ENCODE peak calls at places on chromosome 10, in five cellular contexts. T is GM12878, K is HepG2, C is H1, D is HCT116. A is an unnamed sample.

GRCh38 chr10:76149182-76149581 is 717.8 kb downstream of the LRMDA start:
- DNase-seq in K (no peak), D (no peak), C (no peak), T (no peak), A (no peak)

GRCh38 chr10:95422196-95422595 is 131.4 kb upstream of the PDLIM1 start:
- DNase-seq in T (no peak), C (no peak), K (no peak), D (no peak), A (no peak)

GRCh38 chr10:94210465-94211186 is 152.1 kb downstream of the NOC3L start:
- DNase-seq in C (no peak), T (no peak), K (peak), D (no peak), A (no peak)

GRCh38 chr10:76327441-76327840 is 896.0 kb downstream of the LRMDA start:
- DNase-seq in T (no peak), D (no peak), C (no peak), K (no peak), A (no peak)

GRCh38 chr10:112295853-112296830 is 12.9 kb downstream of the TECTB start:
- DNase-seq in D (no peak), K (peak), C (no peak), T (no peak), A (no peak)

GRCh38 chr10:86217386-86218080 is 149.1 kb downstream of the GRID1 start:
- DNase-seq in C (no peak), D (no peak), T (no peak), K (no peak), A (no peak)

GRCh38 chr10:109894516-109894915 is 28.8 kb downstream of the XPNPEP1 start:
- DNase-seq in K (no peak), T (no peak), D (no peak), C (no peak), A (no peak)

GRCh38 chr10:102593804-102594079 is 50.5 kb upstream of the TRIM8 start:
- DNase-seq in D (no peak), K (no peak), T (no peak), C (no peak), A (no peak)

GRCh38 chr10:77566228-77566627 is 71.4 kb downstream of the KCNMA1 start:
- DNase-seq in D (no peak), C (no peak), K (no peak), T (no peak), A (no peak)

GRCh38 chr10:62819521-62819920 is 3.4 kb upstream of the EGR2 start:
- DNase-seq in D (no peak), T (no peak), K (no peak), C (no peak), A (no peak)

GRCh38 chr10:77505431-77506334 is 131.9 kb downstream of the KCNMA1 start:
- DNase-seq in T (no peak), D (peak), C (no peak), K (no peak), A (no peak)

GRCh38 chr10:49362596-49363260 is 33.2 kb downstream of the DRGX start:
- DNase-seq in D (no peak), K (peak), T (peak), C (no peak), A (no peak)

GRCh38 chr10:79475877-79476276 is 30.5 kb upstream of the ZCCHC24 start:
- DNase-seq in C (no peak), K (no peak), T (no peak), D (no peak), A (no peak)

GRCh38 chr10:77527839-77528238 is 109.8 kb downstream of the KCNMA1 start:
- DNase-seq in T (no peak), D (no peak), K (no peak), C (no peak), A (no peak)

GRCh38 chr10:78982726-78983125 is 86.0 kb upstream of the ZMIZ1 start:
- DNase-seq in C (no peak), T (no peak), K (no peak), D (no peak), A (no peak)

GRCh38 chr10:100743626-100744135 is 1.7 kb upstream of the PAX2 start:
- DNase-seq in C (no peak), K (peak), T (no peak), D (peak), A (no peak)

GRCh38 chr10:28719789-28720436 is 42.6 kb downstream of the BAMBI start:
- DNase-seq in T (no peak), C (no peak), D (peak), K (peak), A (no peak)

GRCh38 chr10:90871279-90871760 is 454 bp upstream of the RPP30 start:
- DNase-seq in T (peak), D (no peak), K (peak), C (no peak), A (peak)

GRCh38 chr10:4708123-4708759 is 117.8 kb upstream of the AKR1E2 start:
- DNase-seq in D (no peak), C (peak), T (no peak), K (peak), A (peak)

GRCh38 chr10:123997486-123998196 is 95.8 kb downstream of the CHST15 start:
- DNase-seq in T (peak), C (no peak), D (no peak), K (peak), A (no peak)

GRCh38 chr10:95907454-95908253 is at the start of gene CC2D2B:
- DNase-seq in K (peak), T (peak), D (peak), C (peak), A (peak)

DNA sequence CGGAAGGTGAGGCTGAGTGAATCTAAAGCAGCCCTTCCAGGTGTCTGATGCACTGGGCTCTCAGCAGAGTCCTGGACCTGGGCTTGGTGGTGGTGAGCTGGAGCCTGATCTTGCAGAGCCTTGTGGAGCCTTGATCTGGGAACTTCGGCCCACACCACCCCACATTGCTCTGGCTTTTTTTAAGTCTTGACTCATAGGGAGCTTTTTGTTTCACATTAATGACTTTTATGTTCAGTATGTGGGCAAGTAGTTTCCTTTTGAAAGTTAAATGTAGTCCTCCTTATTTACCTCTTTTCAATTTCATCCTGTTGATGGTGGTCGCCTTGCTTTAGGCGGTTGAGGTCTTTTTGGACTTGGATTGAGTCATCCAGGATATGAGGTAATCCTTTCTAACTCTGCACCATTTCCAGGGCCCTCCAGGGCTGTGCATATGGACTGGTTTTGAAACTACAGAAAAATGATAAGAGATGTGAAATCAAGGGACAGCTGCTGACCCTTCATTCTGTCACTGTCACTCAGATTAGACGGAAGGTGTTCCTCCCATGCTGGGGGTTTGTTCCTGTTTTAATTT is 2.9 kb upstream of the NRAP start:
- DNase-seq in K (no peak), C (no peak), T (no peak), D (no peak), A (no peak)
- TF ChIP-seq YY1 in K (no peak), C (no peak), T (no peak), D (no peak), A (no peak)

GRCh38 chr10:45180946-45181439 is 134.4 kb downstream of the OR13A1 start:
- DNase-seq in C (no peak), K (no peak), T (no peak), D (no peak), A (no peak)

GRCh38 chr10:45180507-45180906 is 134.9 kb downstream of the OR13A1 start:
- DNase-seq in K (no peak), D (no peak), T (no peak), C (no peak), A (no peak)

GRCh38 chr10:45179716-45180115 is 135.7 kb downstream of the OR13A1 start:
- DNase-seq in D (no peak), K (no peak), C (no peak), T (no peak), A (no peak)

GRCh38 chr10:45181483-45181882 is 133.9 kb downstream of the OR13A1 start:
- DNase-seq in T (no peak), K (no peak), C (no peak), D (no peak), A (peak)

GRCh38 chr10:45183174-45183573 is 132.2 kb downstream of the OR13A1 start:
- DNase-seq in K (no peak), T (no peak), D (no peak), C (no peak), A (no peak)
- TF ChIP-seq ZNF274 in K (no peak), T (no peak), D (no peak), C (no peak), A (no peak)

GRCh38 chr10:132859084-132859855 is 73.3 kb upstream of the NKX6-2 start:
- DNase-seq in K (no peak), T (no peak), D (no peak), C (no peak), A (no peak)
- H3K9ac ChIP-seq in K (no peak), T (no peak), D (no peak), C (no peak), A (no peak)

DNA sequence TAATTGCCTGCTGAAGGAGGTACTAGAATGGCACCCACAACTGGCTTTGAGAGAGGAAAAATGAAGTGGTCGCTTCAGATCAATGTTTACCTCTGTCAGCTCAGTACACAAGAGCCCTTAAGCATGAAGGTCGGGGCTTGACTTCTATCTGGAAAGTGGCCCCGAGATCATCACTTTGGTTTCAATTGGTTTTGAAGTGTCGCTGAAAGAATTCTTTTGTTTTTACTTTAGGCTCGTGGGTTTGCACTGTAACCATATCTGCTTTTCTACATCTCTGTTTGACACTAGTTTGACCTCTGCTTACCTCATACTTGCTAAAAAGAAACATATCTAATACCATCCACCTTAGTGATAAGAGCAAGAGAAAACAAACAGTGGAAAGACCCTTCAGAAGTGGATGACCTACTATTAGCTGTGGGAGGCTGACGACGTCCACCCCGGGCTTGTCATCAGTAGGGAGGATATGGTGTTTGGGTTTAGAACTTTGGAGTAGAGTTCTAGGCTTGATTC is 361.8 kb downstream of the GATA3 start:
- DNase-seq in C (no peak), K (no peak), D (no peak), T (no peak), A (no peak)
- TF ChIP-seq YY1 in C (no peak), K (no peak), D (no peak), T (no peak), A (no peak)

DNA sequence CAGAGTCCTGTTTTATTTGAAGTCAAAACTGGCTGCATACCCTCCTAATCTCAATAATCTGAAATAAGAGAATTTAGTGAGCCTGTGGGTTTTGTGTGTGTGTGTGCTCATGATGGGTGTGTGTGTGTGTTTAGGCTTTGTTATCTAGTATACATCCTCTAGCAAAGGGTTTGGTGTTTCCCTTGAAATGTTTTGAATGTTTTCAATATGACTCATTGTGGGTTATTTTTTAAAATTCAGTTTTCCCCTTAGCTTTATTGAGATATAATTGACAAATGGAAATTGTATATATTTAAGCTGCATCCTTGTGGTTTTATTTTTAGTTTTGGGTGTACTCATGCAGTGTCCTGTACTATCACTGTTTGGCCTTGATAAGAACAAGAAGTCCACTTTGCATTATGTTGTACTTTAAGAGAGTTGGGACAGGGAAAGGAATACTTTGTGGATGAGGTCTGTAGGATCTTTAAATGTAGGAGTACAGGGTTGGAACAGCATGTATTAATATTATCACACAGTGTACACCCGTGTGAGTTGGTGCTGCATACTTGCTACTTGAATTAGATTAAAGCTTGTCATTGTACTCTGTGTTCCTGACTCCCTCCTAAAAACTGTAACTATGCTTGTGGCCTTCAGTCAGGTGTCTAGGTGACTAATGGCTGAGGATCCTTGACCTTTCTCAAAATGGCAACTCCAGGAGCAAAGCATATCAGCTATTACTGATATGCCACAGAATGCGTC is 58.3 kb downstream of the VCL start:
- DNase-seq in D (peak), T (peak), K (peak), C (no peak), A (no peak)
- TF ChIP-seq ZNF274 in D (no peak), T (no peak), K (no peak), C (no peak), A (no peak)

GRCh38 chr10:97543025-97543546 is 29.5 kb upstream of the ANKRD2 start:
- DNase-seq in K (peak), C (no peak), T (no peak), D (peak), A (no peak)

GRCh38 chr10:97540669-97541500 is 31.7 kb upstream of the ANKRD2 start:
- DNase-seq in D (no peak), K (no peak), T (no peak), C (no peak), A (no peak)

GRCh38 chr10:97538839-97539238 is 33.7 kb upstream of the ANKRD2 start:
- DNase-seq in T (no peak), D (no peak), C (no peak), K (no peak), A (no peak)

GRCh38 chr10:97539523-97540200 is 32.9 kb upstream of the ANKRD2 start:
- DNase-seq in C (no peak), T (no peak), D (no peak), K (no peak), A (no peak)

GRCh38 chr10:97542169-97543024 is 30.2 kb upstream of the ANKRD2 start:
- DNase-seq in D (peak), K (peak), T (no peak), C (no peak), A (peak)
- H3K9ac ChIP-seq in D (peak), K (no peak), T (no peak), C (no peak), A (peak)

DNA sequence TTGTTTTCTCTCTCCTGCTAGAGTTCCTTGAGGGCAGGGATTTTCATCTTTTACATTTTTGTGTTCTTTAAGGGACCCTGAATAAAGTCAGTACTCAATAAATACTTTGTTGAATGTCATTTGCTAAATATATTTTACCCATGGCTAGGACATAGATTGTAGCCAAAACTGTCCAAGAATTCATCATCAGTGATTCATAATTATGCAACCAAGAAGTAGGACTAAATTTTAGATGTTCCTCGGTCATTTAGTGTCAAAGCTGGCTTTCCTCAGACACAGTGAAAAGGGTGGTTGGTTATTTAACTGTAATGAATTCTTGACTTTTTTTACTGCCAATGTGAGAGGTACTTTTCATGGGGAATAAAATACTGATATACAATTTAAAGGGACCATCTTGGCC is 3.3 kb downstream of the NUDT13 start:
- DNase-seq in C (no peak), K (no peak), T (no peak), D (no peak), A (no peak)
- TF ChIP-seq YY1 in C (no peak), K (no peak), T (no peak), D (no peak), A (no peak)

GRCh38 chr10:13270877-13271551 is 28.9 kb downstream of the PHYH start:
- DNase-seq in T (no peak), D (peak), C (no peak), K (no peak), A (no peak)

GRCh38 chr10:13268310-13268709 is 31.6 kb downstream of the PHYH start:
- DNase-seq in D (no peak), T (no peak), C (no peak), K (no peak), A (no peak)

GRCh38 chr10:13272164-13272571 is 27.7 kb downstream of the PHYH start:
- DNase-seq in T (no peak), C (no peak), D (no peak), K (peak), A (no peak)

GRCh38 chr10:13271552-13272163 is 28.2 kb downstream of the PHYH start:
- DNase-seq in D (peak), K (peak), T (no peak), C (peak), A (peak)

GRCh38 chr10:13268841-13269240 is 31.0 kb downstream of the PHYH start:
- DNase-seq in C (no peak), T (no peak), K (no peak), D (no peak), A (no peak)
- TF ChIP-seq ZNF274 in C (no peak), T (no peak), K (no peak), D (no peak), A (no peak)

GRCh38 chr10:99531026-99531695 is 1.6 kb upstream of the NKX2-3 start:
- DNase-seq in D (no peak), K (no peak), C (no peak), T (no peak), A (no peak)
- H3K9ac ChIP-seq in D (no peak), K (no peak), C (no peak), T (no peak), A (no peak)